ENCODE peak calls at places on chromosomes 6 and 20, in four cellular contexts. B is T-cell, P is endothelial cell, V is breast epithelium. R is an unnamed sample.

GRCh38 chr6:43771210-43771857 is 1.3 kb downstream of the VEGFA start:
- DNase-seq in B (peak), P (peak), V (peak), R (no peak)

GRCh38 chr20:37355252-37356180 is 9.6 kb downstream of the SRC start:
- DNase-seq in B (no peak), P (no peak), V (no peak), R (peak)

GRCh38 chr6:2846873-2847224 is 5.2 kb upstream of the SERPINB1 start:
- DNase-seq in B (no peak), P (no peak), V (no peak), R (no peak)

GRCh38 chr20:10641467-10641866 is 32.3 kb downstream of the JAG1 start:
- DNase-seq in B (no peak), P (no peak), V (no peak), R (peak)

GRCh38 chr20:32125511-32125910 is 16.0 kb downstream of the TM9SF4 start:
- DNase-seq in B (no peak), P (no peak), V (no peak), R (peak)

GRCh38 chr20:32509639-32510066 is 75.5 kb downstream of the NOL4L start:
- DNase-seq in B (peak), P (peak), V (no peak), R (no peak)

GRCh38 chr20:50574108-50574507 is 63.9 kb downstream of the PTPN1 start:
- DNase-seq in B (no peak), P (no peak), V (no peak), R (peak)

GRCh38 chr20:41139227-41140093 is 2.1 kb downstream of the PLCG1 start:
- DNase-seq in B (no peak), P (no peak), V (no peak), R (no peak)

GRCh38 chr6:104789770-104790190 is 69.9 kb downstream of the HACE1 start:
- DNase-seq in B (no peak), P (no peak), V (no peak), R (no peak)

GRCh38 chr6:132919476-132919875 is 105.1 kb downstream of the RPS12 start:
- DNase-seq in B (no peak), P (no peak), V (peak), R (no peak)

GRCh38 chr6:30955367-30956042 is 14.7 kb downstream of the MUCL3 start:
- DNase-seq in B (peak), P (peak), V (peak), R (no peak)

GRCh38 chr6:116100419-116101297 is at the start of gene NT5DC1:
- DNase-seq in B (peak), P (peak), V (peak), R (peak)

GRCh38 chr20:51494241-51495110 is 48.0 kb downstream of the NFATC2 start:
- DNase-seq in B (peak), P (no peak), V (no peak), R (peak)

GRCh38 chr20:64238115-64238825 is 17.3 kb upstream of the PCMTD2 start:
- DNase-seq in B (no peak), P (no peak), V (no peak), R (no peak)

GRCh38 chr6:153368131-153368530 is 237.0 kb upstream of the RGS17 start:
- DNase-seq in B (no peak), P (no peak), V (no peak), R (no peak)

GRCh38 chr6:21731411-21732031 is 138.0 kb downstream of the SOX4 start:
- DNase-seq in B (no peak), P (no peak), V (no peak), R (no peak)

GRCh38 chr6:129835691-129836090 is 25.4 kb downstream of the TMEM244 start:
- DNase-seq in B (no peak), P (no peak), V (no peak), R (no peak)

GRCh38 chr6:27894839-27895762 is 17.1 kb downstream of the OR2B2 start:
- DNase-seq in B (peak), P (peak), V (no peak), R (no peak)

GRCh38 chr20:56540415-56540814 is 7.4 kb downstream of the FAM209B start:
- DNase-seq in B (no peak), P (no peak), V (no peak), R (no peak)

GRCh38 chr6:140559458-140559857 is 1185.0 kb upstream of the CITED2 start:
- DNase-seq in B (no peak), P (no peak), V (no peak), R (no peak)

GRCh38 chr6:161496941-161497340 is 223.1 kb upstream of the AGPAT4 start:
- DNase-seq in B (no peak), P (no peak), V (no peak), R (no peak)

GRCh38 chr6:88775866-88776571 is 187.4 kb downstream of the RNGTT start:
- DNase-seq in B (no peak), P (no peak), V (no peak), R (no peak)